ENCODE peak calls at places on chromosomes 13 and 19, in four cellular contexts. G, X, J and N are unnamed samples.

GRCh38 chr13:56907766-56908165 is 233.0 kb upstream of the PRR20A start:
- DNase-seq in G (no peak), X (peak; percentile 1), J (peak; percentile 39), N (no peak)

GRCh38 chr13:113297370-113297871 is 382 bp downstream of the LAMP1 start:
- DNase-seq in G (peak; percentile 27), X (peak; percentile 11), J (peak; percentile 32), N (peak; percentile 37)

GRCh38 chr13:108213946-108214345 is 1.4 kb downstream of the LIG4 start:
- DNase-seq in G (no peak), X (no peak), J (peak; percentile 86), N (peak; percentile 48)

GRCh38 chr13:73201601-73202000 is 142.8 kb downstream of the KLF5 start:
- DNase-seq in G (no peak), X (no peak), J (peak; percentile 84), N (no peak)

GRCh38 chr19:35784401-35785086 is 9.2 kb downstream of the ARHGAP33 start:
- DNase-seq in G (no peak), X (no peak), J (no peak), N (no peak)

GRCh38 chr19:4657262-4657661 is 12.9 kb downstream of the MYDGF start:
- DNase-seq in G (no peak), X (no peak), J (no peak), N (no peak)

GRCh38 chr19:36136975-36137686 is 2.7 kb upstream of the CAPNS1 start:
- DNase-seq in G (peak; percentile 84), X (peak; percentile 46), J (peak; percentile 98), N (peak; percentile 73)

GRCh38 chr13:20161275-20161950 is 561 bp upstream of the GJA3 start:
- DNase-seq in G (no peak), X (no peak), J (no peak), N (no peak)

GRCh38 chr13:110455941-110456340 is 105.6 kb downstream of the RAB20 start:
- DNase-seq in G (peak; percentile 83), X (peak; percentile 76), J (peak; percentile 81), N (peak; percentile 73)

GRCh38 chr13:26601669-26602068 is 44.2 kb downstream of the WASF3 start:
- DNase-seq in G (no peak), X (peak; percentile 24), J (peak; percentile 27), N (peak; percentile 38)

GRCh38 chr13:51684076-51684475 is 99.8 kb downstream of the WDFY2 start:
- DNase-seq in G (no peak), X (peak; percentile 38), J (no peak), N (peak; percentile 56)

GRCh38 chr19:47713046-47714021 is at the start of gene EHD2:
- DNase-seq in G (peak; percentile 56), X (peak; percentile 84), J (peak; percentile 68), N (peak; percentile 81)

GRCh38 chr19:292281-292884 is 1.2 kb upstream of the PLPP2 start:
- DNase-seq in G (no peak), X (no peak), J (no peak), N (no peak)

GRCh38 chr19:11554160-11554559 is 4.9 kb downstream of the ELOF1 start:
- DNase-seq in G (no peak), X (no peak), J (no peak), N (no peak)

GRCh38 chr19:11555246-11555645 is 3.8 kb downstream of the ELOF1 start:
- DNase-seq in G (no peak), X (no peak), J (no peak), N (no peak)

GRCh38 chr19:11558881-11559828 is at the start of gene ELOF1:
- DNase-seq in G (peak; percentile 98), X (peak; percentile 98), J (peak; percentile 99), N (peak; percentile 99)

GRCh38 chr19:11560404-11560988 is 1.5 kb upstream of the ELOF1 start:
- DNase-seq in G (peak; percentile 72), X (peak; percentile 80), J (peak; percentile 73), N (peak; percentile 80)

DNA sequence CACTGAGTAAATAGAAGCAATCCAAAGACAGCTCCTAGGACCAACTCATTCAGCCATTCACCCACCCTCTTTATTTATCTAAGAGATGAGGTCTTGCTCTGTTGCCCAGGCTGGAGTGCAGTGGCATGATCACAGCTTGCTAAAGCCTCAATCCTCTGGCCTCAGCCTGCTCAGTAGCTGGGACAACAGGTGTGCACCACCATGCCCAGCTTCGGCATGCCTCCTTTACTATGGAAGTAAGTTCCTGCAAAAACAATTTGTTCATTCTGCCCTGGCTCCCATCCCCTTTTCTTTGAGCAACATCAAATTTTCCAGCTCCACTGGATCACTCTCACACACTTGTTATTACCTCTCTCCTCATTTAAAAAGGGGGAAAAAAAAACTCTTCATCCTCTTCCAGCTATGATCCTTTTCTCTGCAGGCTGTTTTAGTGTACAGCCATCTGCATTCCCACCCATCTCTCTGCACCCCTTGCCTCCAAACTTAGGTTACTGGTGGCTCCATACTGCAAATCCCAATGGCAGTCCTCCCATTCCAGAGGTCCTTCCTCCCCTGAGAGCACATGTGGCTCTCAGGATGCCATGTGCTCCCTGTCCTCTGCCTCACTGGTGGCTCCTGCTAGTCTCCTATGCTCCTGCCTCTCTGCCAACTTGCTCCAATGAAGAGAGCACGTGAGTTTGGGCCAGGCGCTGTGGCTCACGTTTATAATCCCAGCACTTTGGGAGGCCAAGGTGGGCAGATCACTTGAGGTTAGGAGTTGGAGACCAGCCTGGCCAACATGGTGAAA is 2.2 kb downstream of the ELOF1 start:
- DNase-seq in G (no peak), X (no peak), J (no peak), N (no peak)
- TF ChIP-seq CTCF in G (no peak), X (no peak), J (no peak), N (no peak)

DNA sequence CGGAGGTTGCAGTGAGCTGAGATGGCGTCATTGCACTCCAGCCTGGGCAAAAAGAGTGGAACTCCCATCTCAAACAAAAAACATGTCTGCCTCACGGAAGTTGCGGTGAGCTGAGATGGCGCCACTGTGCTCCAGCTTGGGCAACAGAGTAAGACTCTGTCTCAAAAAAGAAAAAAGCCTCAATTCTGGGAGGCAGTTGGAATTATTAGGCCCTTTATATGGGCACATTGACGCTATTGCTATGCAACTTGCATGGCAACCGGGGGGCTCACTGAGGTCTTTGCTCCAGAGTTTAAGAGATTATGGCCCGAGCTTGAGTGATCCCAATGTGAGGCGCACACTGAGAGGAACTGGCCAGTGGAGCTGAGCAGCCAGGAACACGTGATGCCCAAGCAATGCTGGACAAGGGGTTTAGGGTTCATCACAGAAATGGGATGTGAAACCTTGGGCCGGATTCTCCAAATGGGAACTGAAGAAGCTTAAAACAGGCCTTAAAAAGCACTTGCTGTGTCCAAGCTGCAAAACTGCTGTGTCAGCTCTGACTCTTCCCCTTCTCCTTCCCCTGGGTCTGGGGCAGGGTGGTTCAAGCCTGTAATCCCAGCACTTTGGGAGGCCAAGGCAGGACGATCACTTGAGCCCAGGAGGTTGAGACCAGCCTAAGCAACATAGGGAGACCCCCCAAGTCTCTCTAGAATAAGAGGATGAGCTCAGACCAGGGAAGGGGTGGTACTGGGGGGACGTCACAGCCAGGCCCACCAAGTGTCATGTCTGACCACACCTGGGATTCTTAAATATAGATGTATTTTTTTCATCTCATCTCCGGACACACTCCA is 2.5 kb downstream of the FTL start:
- DNase-seq in G (no peak), X (peak; percentile 90), J (peak; percentile 33), N (peak; percentile 73)
- H3K4me3 ChIP-seq in G (peak overlapping the region; percentile 89), X (peak overlapping the region; percentile 99), J (no peak overlapping the region), N (peak overlapping the region; percentile 90)

GRCh38 chr13:46603165-46603603 is 50.2 kb downstream of the LRCH1 start:
- DNase-seq in G (peak; percentile 47), X (peak; percentile 42), J (peak; percentile 28), N (peak; percentile 47)
- TF ChIP-seq CTCF in G (no peak), X (peak; percentile 44), J (peak; percentile 18), N (peak; percentile 44)

GRCh38 chr13:84433024-84433423 is 550.8 kb upstream of the SLITRK1 start:
- DNase-seq in G (no peak), X (peak; percentile 44), J (no peak), N (peak; percentile 76)

GRCh38 chr13:84430441-84430840 is 548.2 kb upstream of the SLITRK1 start:
- DNase-seq in G (no peak), X (peak; percentile 4), J (no peak), N (peak; percentile 2)

GRCh38 chr13:84430015-84430414 is 547.7 kb upstream of the SLITRK1 start:
- DNase-seq in G (no peak), X (peak; percentile 46), J (no peak), N (peak; percentile 13)

DNA sequence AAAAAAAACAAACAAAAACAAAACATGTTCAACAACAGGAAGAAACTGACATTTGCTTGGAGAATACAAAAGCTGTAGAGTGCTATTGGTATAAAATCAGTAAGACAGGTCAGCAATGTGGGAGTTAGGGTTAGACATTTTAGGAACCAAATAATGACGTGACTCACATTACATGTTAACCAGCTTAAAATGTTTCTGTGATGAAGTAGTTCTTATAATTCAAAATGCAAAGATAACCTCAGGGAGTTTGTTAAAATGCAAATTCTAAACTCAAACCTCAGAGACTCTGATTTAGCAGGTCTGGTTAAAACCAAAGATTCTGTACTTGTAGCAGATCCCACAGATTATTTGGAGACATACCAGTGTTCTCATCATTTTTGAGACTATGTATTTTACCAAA is 549.4 kb upstream of the SLITRK1 start:
- DNase-seq in G (no peak), X (peak; percentile 47), J (no peak), N (peak; percentile 44)
- H3K4me3 ChIP-seq in G (no peak overlapping the region), X (no peak overlapping the region), J (no peak overlapping the region), N (no peak overlapping the region)

DNA sequence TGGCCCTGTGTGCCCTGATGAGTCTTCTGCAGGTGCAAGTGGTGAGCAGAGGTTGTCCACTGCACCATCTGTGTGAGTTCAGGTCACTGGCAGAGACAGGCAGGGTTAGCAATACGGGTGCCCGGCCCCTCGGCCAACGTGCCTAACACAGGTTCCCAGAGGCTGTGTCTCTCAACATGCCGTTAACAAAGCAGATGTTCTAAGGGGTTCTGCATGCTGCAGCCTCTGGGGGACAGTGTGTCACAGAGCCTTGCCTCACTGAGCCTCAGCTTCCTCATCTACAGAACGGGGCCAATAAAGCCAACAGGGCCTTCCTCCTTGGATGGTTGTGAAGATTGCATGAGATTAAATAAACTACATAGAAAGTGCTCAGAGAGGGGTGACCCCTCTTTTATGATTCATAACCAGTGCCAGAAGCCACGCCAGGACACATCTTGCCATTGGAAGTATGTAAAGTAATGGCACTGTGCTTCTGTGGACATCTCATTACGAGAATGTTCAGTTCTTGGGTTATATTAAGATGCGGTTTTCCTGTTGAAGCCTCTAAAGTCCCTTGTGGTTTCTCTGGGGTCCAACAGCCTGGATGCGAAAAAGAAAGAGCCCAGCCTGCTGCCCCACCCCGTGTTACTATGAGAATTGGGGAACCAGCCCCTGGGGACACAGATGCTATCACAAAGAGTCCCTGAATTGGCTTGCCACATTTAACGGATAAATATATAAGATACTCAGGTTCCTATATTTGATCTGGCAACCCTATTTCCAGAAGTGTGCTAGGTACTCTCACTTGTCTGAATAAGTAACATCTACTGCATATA is 11.2 kb upstream of the ARHGEF18 start:
- DNase-seq in G (no peak), X (no peak), J (no peak), N (no peak)
- TF ChIP-seq CTCF in G (no peak), X (no peak), J (no peak), N (no peak)

GRCh38 chr19:6825076-6825774 is 52.7 kb downstream of the VAV1 start:
- DNase-seq in G (no peak), X (no peak), J (no peak), N (no peak)

GRCh38 chr19:6826281-6826920 is 53.9 kb downstream of the VAV1 start:
- DNase-seq in G (no peak), X (no peak), J (no peak), N (no peak)

GRCh38 chr19:6832412-6832811 is 55.0 kb upstream of the ADGRE1 start:
- DNase-seq in G (no peak), X (no peak), J (no peak), N (no peak)

GRCh38 chr19:6828698-6829633 is 56.5 kb downstream of the VAV1 start:
- DNase-seq in G (no peak), X (no peak), J (peak; percentile 36), N (peak; percentile 11)

DNA sequence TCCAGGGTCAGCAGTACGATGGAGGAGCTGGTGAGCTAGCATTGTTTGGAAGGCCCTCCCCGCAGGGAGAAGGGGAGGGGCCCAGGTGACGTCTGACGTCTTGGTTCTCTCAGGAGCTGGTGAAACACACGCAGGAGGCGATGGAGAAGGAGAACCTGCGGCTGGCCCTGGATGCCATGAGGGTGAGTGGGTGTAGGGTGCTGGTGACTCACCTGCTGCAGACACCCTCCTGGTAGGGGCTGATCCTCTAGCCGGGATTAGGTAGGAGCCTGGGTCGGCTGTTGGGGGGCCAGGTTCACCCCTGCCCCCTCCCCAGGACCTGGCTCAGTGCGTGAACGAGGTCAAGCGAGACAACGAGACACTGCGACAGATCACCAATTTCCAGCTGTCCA is 55.8 kb downstream of the VAV1 start:
- DNase-seq in G (no peak), X (no peak), J (peak; percentile 70), N (peak; percentile 2)
- H3K4me3 ChIP-seq in G (no peak overlapping the region), X (no peak overlapping the region), J (no peak overlapping the region), N (no peak overlapping the region)